ENCODE peak calls at places on chromosomes 1 and 21, in five cellular contexts. Y, U, K, G and J are unnamed samples.
A peak's percentile ranks its signal among the peaks of the same experiment; 100 is the strongest.

GRCh38 chr1:230112131-230112701 is 45.2 kb downstream of the GALNT2 start:
- DNase-seq in G (no peak), U (no peak), Y (no peak), K (no peak), J (no peak)

GRCh38 chr1:63701187-63701586 is 72.6 kb upstream of the ROR1 start:
- DNase-seq in U (peak; percentile 74), G (peak; percentile 27), K (no peak), Y (peak; percentile 76), J (no peak)

GRCh38 chr1:58713841-58714240 is 14.0 kb upstream of the MYSM1 start:
- DNase-seq in G (no peak), Y (no peak), U (no peak), K (no peak), J (no peak)

GRCh38 chr1:203362561-203363055 is 11.7 kb upstream of the FMOD start:
- DNase-seq in G (no peak), U (no peak), K (no peak), Y (no peak), J (no peak)

GRCh38 chr1:186144505-186144904 is 230.5 kb downstream of the TPR start:
- DNase-seq in G (no peak), U (no peak), K (no peak), Y (no peak), J (no peak)

GRCh38 chr1:6093611-6094010 is 47.9 kb downstream of the KCNAB2 start:
- DNase-seq in U (no peak), Y (no peak), K (no peak), G (no peak), J (no peak)

GRCh38 chr21:41519806-41520559 is 12.0 kb upstream of the TMPRSS2 start:
- DNase-seq in U (no peak), K (no peak), Y (no peak), G (no peak), J (no peak)

GRCh38 chr1:207922554-207922953 is 11.6 kb upstream of the CD34 start:
- DNase-seq in G (no peak), U (no peak), Y (no peak), K (no peak), J (no peak)

GRCh38 chr1:55703726-55704363 is 488.7 kb upstream of the USP24 start:
- DNase-seq in G (no peak), U (no peak), K (no peak), Y (no peak), J (no peak)

GRCh38 chr1:64121766-64122385 is 81.5 kb upstream of the UBE2U start:
- DNase-seq in U (no peak), K (peak; percentile 57), Y (no peak), G (no peak), J (no peak)

GRCh38 chr1:34655206-34655909 is 99.5 kb upstream of the GJB5 start:
- DNase-seq in K (no peak), G (no peak), Y (no peak), U (no peak), J (no peak)

GRCh38 chr1:25577151-25577920 is 33.9 kb downstream of the LDLRAP1 start:
- DNase-seq in Y (no peak), U (no peak), G (no peak), K (no peak), J (no peak)

GRCh38 chr1:102085896-102086295 is 89.2 kb upstream of the OLFM3 start:
- DNase-seq in G (no peak), Y (no peak), K (no peak), U (no peak), J (no peak)

GRCh38 chr1:59057211-59057694 is 239.6 kb upstream of the FGGY start:
- DNase-seq in Y (peak; percentile 46), K (peak; percentile 50), U (peak; percentile 68), G (peak; percentile 43), J (no peak)

GRCh38 chr1:220044683-220045355 is 1.5 kb downstream of the EPRS1 start:
- DNase-seq in K (no peak), U (no peak), Y (no peak), G (no peak), J (no peak)

GRCh38 chr1:58979085-58979484 is 195.2 kb upstream of the JUN start:
- DNase-seq in U (no peak), G (no peak), K (no peak), Y (no peak), J (no peak)

GRCh38 chr1:12173631-12174121 is 6.9 kb downstream of the TNFRSF1B start:
- DNase-seq in Y (peak; percentile 62), G (no peak), U (no peak), K (no peak), J (no peak)

GRCh38 chr1:24725209-24725651 is 20.0 kb upstream of the CLIC4 start:
- DNase-seq in Y (no peak), K (peak; percentile 57), G (no peak), U (no peak), J (no peak)

GRCh38 chr21:46183910-46184624 is at the start of gene SPATC1L:
- DNase-seq in Y (peak; percentile 60), K (peak; percentile 85), U (peak; percentile 76), G (no peak), J (peak; percentile 67)

GRCh38 chr1:55054396-55054795 is 15.0 kb downstream of the PCSK9 start:
- DNase-seq in U (no peak), Y (no peak), K (no peak), G (no peak), J (no peak)

GRCh38 chr1:42146916-42147320 is 6.3 kb upstream of the GUCA2B start:
- DNase-seq in G (peak; percentile 71), U (peak; percentile 95), Y (peak; percentile 94), K (peak; percentile 36), J (peak; percentile 79)

GRCh38 chr1:40930174-40930573 is 49.3 kb upstream of the CTPS1 start:
- DNase-seq in G (no peak), K (no peak), U (peak; percentile 53), Y (no peak), J (no peak)

DNA sequence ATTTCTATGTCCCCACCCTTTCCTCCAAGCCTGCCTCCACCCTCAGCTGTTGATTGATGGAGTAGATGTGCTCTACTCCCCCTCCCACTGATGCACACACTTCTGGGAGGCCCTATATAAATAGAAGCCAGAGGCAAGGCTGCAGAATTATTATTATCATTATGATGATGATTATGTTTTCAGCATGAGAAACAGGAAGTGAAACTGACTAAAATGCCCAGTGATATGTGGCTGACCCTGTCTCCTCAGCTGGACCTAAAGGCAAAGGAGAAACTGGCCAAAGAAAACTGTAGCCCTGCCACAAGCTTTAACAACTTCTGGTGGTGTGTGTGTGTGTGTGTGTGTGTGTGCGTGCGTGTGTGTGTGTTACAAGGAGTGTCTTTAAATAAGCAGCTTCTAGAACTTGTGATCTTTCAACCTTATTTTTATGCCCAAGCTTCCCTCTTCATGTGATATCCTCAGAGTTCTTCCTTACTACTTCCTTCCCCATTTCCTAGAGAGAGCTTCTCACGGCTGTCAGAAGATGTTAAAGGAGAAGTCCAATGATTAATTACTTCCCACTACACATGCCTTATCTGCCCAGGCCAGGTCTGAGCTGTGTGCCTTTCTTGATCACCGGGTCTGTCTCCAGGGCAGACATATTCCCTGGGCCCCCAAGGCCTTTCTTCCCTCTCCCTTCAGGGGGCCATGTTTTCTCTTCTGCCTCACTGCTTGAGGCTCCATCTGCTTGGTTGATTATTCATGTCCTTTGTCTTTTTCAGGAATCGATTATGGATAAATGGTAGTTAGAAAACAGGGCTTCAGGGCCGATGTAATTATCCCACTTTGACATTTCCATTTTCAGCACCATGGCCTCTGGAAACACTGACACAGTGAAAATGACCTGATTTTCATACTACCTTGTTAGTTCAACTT is 11.6 kb upstream of the MAPKAPK2 start:
- DNase-seq in U (no peak), K (peak; percentile 42), Y (no peak), G (no peak), J (no peak)
- H3K4me3 ChIP-seq in U (no peak overlapping the region), K (no peak overlapping the region), Y (no peak overlapping the region), G (no peak overlapping the region), J (no peak overlapping the region)

GRCh38 chr1:100422065-100422464 is 69.8 kb downstream of the CDC14A start:
- DNase-seq in U (no peak), Y (no peak), K (no peak), G (no peak), J (no peak)
- H3K27ac ChIP-seq in U (no peak overlapping the region), Y (no peak overlapping the region), K (no peak overlapping the region), G (no peak overlapping the region), J (no peak overlapping the region)

DNA sequence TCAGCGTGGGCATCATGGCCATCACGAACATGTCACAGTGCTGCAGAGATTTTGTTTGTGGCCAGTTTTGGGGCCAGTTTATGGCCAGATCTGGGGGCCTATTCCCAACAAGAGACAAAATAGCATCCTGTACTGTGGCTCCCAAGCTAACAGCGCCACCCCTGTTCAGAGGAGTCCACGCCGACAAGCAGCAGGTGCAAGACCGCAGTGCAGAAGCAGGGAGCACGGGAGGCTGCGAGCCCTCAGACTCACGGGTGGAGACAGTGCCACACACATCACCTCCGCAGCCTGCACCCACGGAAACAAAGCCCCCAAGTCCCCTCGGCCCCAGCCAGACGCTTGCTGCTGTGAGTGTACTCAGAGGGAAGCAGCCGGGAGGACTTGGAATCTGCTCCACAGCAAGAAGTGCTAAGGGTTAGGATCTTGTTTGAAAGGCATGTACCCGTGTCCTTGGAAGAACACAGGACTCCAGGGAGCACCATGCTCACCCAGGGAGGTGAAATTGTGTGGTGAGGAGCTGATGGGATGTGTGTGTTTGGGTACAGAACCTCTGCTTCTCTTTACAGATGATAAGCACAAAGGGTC is 7.1 kb downstream of the TCP10L start:
- DNase-seq in K (peak; percentile 7), U (no peak), G (no peak), Y (peak; percentile 36), J (no peak)
- TF ChIP-seq CTCF in K (peak; percentile 38), U (no peak), G (peak; percentile 23), Y (no peak), J (no peak)

DNA sequence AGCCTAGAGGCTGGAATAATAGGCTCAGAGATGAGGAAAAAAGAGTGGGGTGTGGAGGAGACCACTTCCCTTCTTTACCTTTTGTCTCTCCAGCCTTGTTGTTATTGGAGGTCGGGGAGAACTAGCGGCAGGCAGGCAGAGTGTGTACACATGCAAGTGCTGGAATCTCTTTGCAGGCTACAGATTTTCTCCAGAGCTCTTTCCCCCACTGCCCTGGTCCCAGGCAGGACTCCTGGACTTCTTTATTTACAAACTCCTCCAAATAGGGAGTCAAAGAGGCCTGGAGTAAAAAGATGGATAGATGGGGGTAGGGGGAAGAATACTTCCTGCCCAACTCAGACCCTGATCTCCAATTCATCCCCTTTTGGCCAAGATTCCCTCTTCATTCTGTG is 697 bp downstream of the CA14 start:
- DNase-seq in U (no peak), G (no peak), Y (no peak), K (no peak), J (no peak)
- H3K4me3 ChIP-seq in U (no peak overlapping the region), G (no peak overlapping the region), Y (no peak overlapping the region), K (no peak overlapping the region), J (peak overlapping the region; percentile 43)

GRCh38 chr1:171167785-171168184 is 17.3 kb upstream of the FMO2 start:
- DNase-seq in G (no peak), U (no peak), Y (no peak), K (no peak), J (no peak)

GRCh38 chr1:171172471-171172870 is 12.6 kb upstream of the FMO2 start:
- DNase-seq in K (no peak), G (no peak), Y (no peak), U (no peak), J (no peak)

GRCh38 chr1:171174895-171175294 is 10.2 kb upstream of the FMO2 start:
- DNase-seq in K (no peak), Y (no peak), U (no peak), G (no peak), J (no peak)

GRCh38 chr1:171177261-171177660 is 7.8 kb upstream of the FMO2 start:
- DNase-seq in Y (no peak), U (no peak), G (no peak), K (no peak), J (no peak)

GRCh38 chr1:171173069-171173468 is 12.0 kb upstream of the FMO2 start:
- DNase-seq in Y (no peak), U (no peak), G (no peak), K (no peak), J (no peak)
- H3K27ac ChIP-seq in Y (no peak overlapping the region), U (no peak overlapping the region), G (no peak overlapping the region), K (no peak overlapping the region), J (no peak overlapping the region)

GRCh38 chr1:235557495-235557894 is 53.2 kb upstream of the B3GALNT2 start:
- DNase-seq in K (no peak), Y (peak; percentile 26), U (no peak), G (no peak), J (no peak)
- TF ChIP-seq CTCF in K (no peak), Y (no peak), U (no peak), G (no peak), J (no peak)